ENCODE peak calls at places on chromosome 11, in seven cellular contexts. W is transverse colon, T is uterus, Z is K562, B is IMR-90, H is lower leg skin, S is prostate gland. F is an unnamed sample.

GRCh38 chr11:7638710-7639642 is 34.3 kb downstream of the CYB5R2 start:
- DNase-seq in W (no peak), T (peak), Z (no peak), B (no peak), H (peak), S (no peak), F (no peak)

GRCh38 chr11:127044535-127044934 is 44.0 kb upstream of the KIRREL3 start:
- DNase-seq in W (no peak), T (no peak), Z (no peak), B (no peak), H (no peak), S (no peak), F (no peak)

GRCh38 chr11:44950625-44951472 is at the start of gene TP53I11:
- DNase-seq in W (peak), T (peak), Z (peak), B (peak), H (peak), S (peak), F (peak)

GRCh38 chr11:30128269-30128932 is 102.4 kb upstream of the FSHB start:
- DNase-seq in W (no peak), T (no peak), Z (peak), B (peak), H (no peak), S (peak), F (no peak)

GRCh38 chr11:62067741-62068140 is 56.1 kb upstream of the INCENP start:
- DNase-seq in W (no peak), T (no peak), Z (no peak), B (no peak), H (peak), S (no peak), F (no peak)

GRCh38 chr11:108697872-108698473 is 33.1 kb downstream of the DDX10 start:
- DNase-seq in W (peak), T (peak), Z (peak), B (peak), H (no peak), S (peak), F (no peak)

GRCh38 chr11:44564653-44565007 is 833 bp upstream of the CD82 start:
- DNase-seq in W (peak), T (no peak), Z (peak), B (peak), H (peak), S (peak), F (peak)

GRCh38 chr11:7537260-7537659 is 23.5 kb downstream of the PPFIBP2 start:
- DNase-seq in W (no peak), T (no peak), Z (no peak), B (no peak), H (peak), S (no peak), F (no peak)

GRCh38 chr11:100719809-100720221 is 32.7 kb downstream of the ARHGAP42 start:
- DNase-seq in W (peak), T (peak), Z (peak), B (peak), H (no peak), S (peak), F (no peak)

GRCh38 chr11:47408598-47409439 is 429 bp downstream of the SLC39A13 start:
- DNase-seq in W (peak), T (peak), Z (no peak), B (peak), H (no peak), S (no peak), F (no peak)

GRCh38 chr11:66749091-66749490 is 20.1 kb upstream of the SPTBN2 start:
- DNase-seq in W (no peak), T (no peak), Z (no peak), B (no peak), H (peak), S (peak), F (no peak)

GRCh38 chr11:100683107-100683506 is 4.0 kb upstream of the ARHGAP42 start:
- DNase-seq in W (no peak), T (no peak), Z (no peak), B (no peak), H (no peak), S (no peak), F (no peak)

GRCh38 chr11:59292611-59293010 is 66.1 kb upstream of the OR5AN1 start:
- DNase-seq in W (no peak), T (no peak), Z (no peak), B (no peak), H (no peak), S (no peak), F (no peak)

GRCh38 chr11:71447791-71448256 is 369 bp downstream of the DHCR7 start:
- DNase-seq in W (peak), T (no peak), Z (peak), B (no peak), H (no peak), S (no peak), F (peak)

GRCh38 chr11:73184953-73185671 is 33.0 kb upstream of the P2RY2 start:
- DNase-seq in W (peak), T (no peak), Z (peak), B (peak), H (peak), S (peak), F (peak)

GRCh38 chr11:110087820-110088534 is 5.2 kb upstream of the ZC3H12C start:
- DNase-seq in W (no peak), T (no peak), Z (no peak), B (peak), H (no peak), S (no peak), F (no peak)

GRCh38 chr11:76703707-76704106 is 33.2 kb upstream of the LRRC32 start:
- DNase-seq in W (no peak), T (no peak), Z (no peak), B (no peak), H (no peak), S (no peak), F (no peak)

GRCh38 chr11:6613496-6613895 is 1.5 kb upstream of the TAF10 start:
- DNase-seq in W (no peak), T (no peak), Z (no peak), B (no peak), H (no peak), S (no peak), F (no peak)

GRCh38 chr11:86172894-86173293 is 71.7 kb upstream of the EED start:
- DNase-seq in W (no peak), T (no peak), Z (peak), B (peak), H (no peak), S (no peak), F (no peak)

GRCh38 chr11:456533-456932 is 6.5 kb downstream of the PTDSS2 start:
- DNase-seq in W (no peak), T (no peak), Z (no peak), B (no peak), H (no peak), S (no peak), F (peak)

GRCh38 chr11:117426297-117426685 is 98.6 kb downstream of the CEP164 start:
- DNase-seq in W (peak), T (peak), Z (peak), B (peak), H (peak), S (peak), F (peak)

GRCh38 chr11:129643031-129643721 is 172.5 kb upstream of the TMEM45B start:
- DNase-seq in W (no peak), T (no peak), Z (no peak), B (peak), H (no peak), S (peak), F (no peak)

GRCh38 chr11:122743949-122744876 is 88.7 kb downstream of the UBASH3B start:
- DNase-seq in W (peak), T (no peak), Z (no peak), B (no peak), H (peak), S (no peak), F (no peak)
- TF ChIP-seq CTCF in W (no peak), T (no peak), Z (no peak), B (no peak), H (no peak), S (no peak), F (no peak)

GRCh38 chr11:95231881-95232605 is 1.0 kb upstream of the SESN3 start:
- DNase-seq in W (peak), T (peak), Z (no peak), B (no peak), H (peak), S (peak), F (peak)
- TF ChIP-seq POLR2A in W (peak), T (peak), Z (no peak), B (no peak), H (no peak), S (no peak), F (no peak)

DNA sequence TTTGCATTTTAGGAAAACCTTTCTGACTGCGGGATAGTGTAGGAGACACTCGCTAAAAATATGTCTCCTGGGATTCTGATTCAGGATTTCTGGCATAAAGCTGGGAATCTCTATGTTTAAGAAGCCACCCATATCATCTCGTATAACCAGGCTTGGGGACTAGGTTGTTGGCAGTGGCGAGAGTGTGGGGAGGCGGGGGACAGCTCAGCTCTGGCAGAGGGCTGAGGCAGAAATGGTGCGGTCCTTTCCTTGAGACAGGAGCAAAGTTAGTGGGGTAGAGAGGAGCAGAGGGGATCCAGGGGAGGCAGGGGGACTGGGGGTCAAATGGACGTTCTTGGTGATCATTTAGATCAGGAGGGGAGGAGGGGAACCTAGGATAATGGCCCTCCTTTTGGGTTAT is 74.3 kb downstream of the TEAD1 start:
- DNase-seq in W (no peak), T (no peak), Z (no peak), B (no peak), H (no peak), S (no peak), F (no peak)
- H3K4me3 ChIP-seq in W (no peak), T (no peak), Z (no peak), B (no peak), H (no peak), S (no peak), F (no peak)

DNA sequence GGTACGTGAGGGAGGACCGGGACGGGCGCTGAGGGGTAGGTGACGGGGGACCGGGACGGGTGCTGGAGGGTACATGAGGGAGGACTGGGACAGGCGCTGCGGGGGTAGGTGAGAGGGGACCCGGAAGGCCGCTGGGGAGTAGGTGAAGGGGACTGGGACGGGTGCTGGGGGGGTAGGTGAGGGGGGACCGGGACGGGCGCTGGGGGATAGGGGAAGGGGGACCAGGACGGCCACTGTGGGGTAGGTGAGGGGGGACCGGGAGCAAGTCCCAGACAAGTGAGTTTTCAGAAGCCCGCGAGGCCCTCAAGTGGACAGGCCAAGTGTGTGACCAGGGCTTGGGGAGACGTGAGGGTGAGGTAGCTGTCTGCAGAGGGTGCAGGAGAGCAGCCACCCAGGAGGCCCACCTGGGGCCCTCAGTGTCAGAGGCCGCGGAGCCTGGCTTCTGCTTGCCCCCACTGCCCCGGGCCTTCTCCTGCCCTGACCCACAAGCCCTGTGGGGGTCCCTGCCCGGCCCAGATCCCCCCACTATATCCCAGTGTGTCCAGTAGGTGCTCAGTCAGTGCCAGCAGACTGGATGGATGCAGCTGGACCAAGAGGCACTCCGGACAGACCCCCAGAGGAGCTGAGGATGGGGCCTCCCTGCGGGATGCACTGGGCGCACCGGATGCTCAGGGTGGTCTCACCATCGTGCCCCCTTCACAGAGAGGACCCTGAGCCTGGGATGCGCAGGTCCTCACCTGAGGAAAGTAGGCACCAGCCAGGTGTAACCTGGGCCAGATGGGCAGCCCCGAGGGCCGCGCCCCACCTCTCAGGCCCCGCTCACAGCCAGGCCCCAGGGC is 44.2 kb upstream of the TH start:
- DNase-seq in W (no peak), T (peak), Z (no peak), B (no peak), H (peak), S (no peak), F (peak)
- TF ChIP-seq CTCF in W (no peak), T (no peak), Z (no peak), B (no peak), H (no peak), S (no peak), F (no peak)

GRCh38 chr11:29119116-29119515 is 897.7 kb downstream of the KCNA4 start:
- DNase-seq in W (no peak), T (no peak), Z (no peak), B (peak), H (no peak), S (no peak), F (no peak)

GRCh38 chr11:29125621-29126020 is 891.2 kb downstream of the KCNA4 start:
- DNase-seq in W (no peak), T (no peak), Z (no peak), B (no peak), H (no peak), S (no peak), F (no peak)

GRCh38 chr11:29120329-29120695 is 896.5 kb downstream of the KCNA4 start:
- DNase-seq in W (no peak), T (no peak), Z (no peak), B (no peak), H (no peak), S (no peak), F (no peak)

GRCh38 chr11:29124436-29124835 is 892.4 kb downstream of the KCNA4 start:
- DNase-seq in W (no peak), T (no peak), Z (no peak), B (no peak), H (no peak), S (no peak), F (no peak)

DNA sequence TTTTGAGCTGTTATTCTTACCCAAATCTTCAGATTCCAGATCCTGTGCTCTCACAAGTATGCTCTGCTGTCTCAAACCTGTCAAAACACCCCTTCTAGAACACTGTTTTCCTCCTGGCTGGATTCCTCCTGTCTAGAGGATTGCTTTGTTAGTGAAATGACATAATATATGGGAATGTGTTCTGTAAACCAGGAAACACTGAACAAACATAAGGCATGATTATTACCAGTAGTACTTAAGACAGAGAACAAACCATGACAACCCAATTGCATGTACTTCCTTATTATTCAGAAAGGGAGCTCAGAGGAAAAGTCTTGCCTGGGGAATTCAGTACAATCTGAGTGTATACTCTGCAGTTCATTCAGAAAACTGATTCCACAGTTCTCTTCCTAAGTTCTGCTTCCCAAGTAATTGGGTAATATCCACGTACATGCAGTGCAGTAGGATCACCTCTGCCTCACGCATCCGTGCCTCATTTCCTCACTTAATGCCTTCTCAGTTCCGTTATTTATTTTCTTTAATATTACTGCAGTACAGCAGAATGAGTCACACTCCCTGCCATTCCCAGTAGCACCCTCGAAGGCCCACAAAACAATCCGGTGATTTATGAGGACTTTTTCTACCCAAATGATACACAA is 897.0 kb downstream of the KCNA4 start:
- DNase-seq in W (no peak), T (no peak), Z (no peak), B (peak), H (no peak), S (no peak), F (no peak)
- TF ChIP-seq POLR2A in W (no peak), T (no peak), Z (no peak), B (peak), H (no peak), S (no peak), F (no peak)